ENCODE peak calls at places on chromosomes 12 and 14, in nine cellular contexts. P is tibial nerve, D is A549, A is lower leg skin, N is body of pancreas, K is NB4, O is IMR-90, R is GM12878, T is upper lobe of left lung. G is an unnamed sample.

GRCh38 chr14:59570122-59570521 is 6.5 kb downstream of the CCDC175 start:
- DNase-seq in P (no peak), D (no peak), A (no peak), N (no peak), K (peak; percentile 33), O (no peak), R (no peak), T (no peak), G (no peak)

GRCh38 chr12:113276946-113277500 is 55.8 kb downstream of the TPCN1 start:
- DNase-seq in P (no peak), D (no peak), A (no peak), N (no peak), K (no peak), O (no peak), R (no peak), T (no peak), G (no peak)

GRCh38 chr12:27818421-27818918 is 38.4 kb upstream of the MANSC4 start:
- DNase-seq in P (no peak), D (no peak), A (no peak), N (peak; percentile 65), K (no peak), O (peak; percentile 36), R (no peak), T (no peak), G (no peak)

GRCh38 chr12:47686645-47687240 is 19.1 kb downstream of the RPAP3 start:
- DNase-seq in P (no peak), D (peak; percentile 53), A (no peak), N (no peak), K (peak; percentile 59), O (peak; percentile 67), R (no peak), T (no peak), G (peak; percentile 66)

GRCh38 chr14:53670701-53671100 is 285.9 kb downstream of the BMP4 start:
- DNase-seq in P (no peak), D (no peak), A (no peak), N (no peak), K (no peak), O (peak; percentile 89), R (no peak), T (no peak), G (no peak)

GRCh38 chr14:36647827-36648753 is 13.6 kb upstream of the PAX9 start:
- DNase-seq in P (no peak), D (peak; percentile 47), A (no peak), N (peak; percentile 45), K (no peak), O (peak; percentile 30), R (no peak), T (peak; percentile 83), G (peak; percentile 57)

GRCh38 chr12:89593873-89594272 is 68.0 kb upstream of the POC1B start:
- DNase-seq in P (no peak), D (no peak), A (no peak), N (no peak), K (no peak), O (no peak), R (no peak), T (no peak), G (peak; percentile 29)

GRCh38 chr12:29131539-29131938 is 17.5 kb upstream of the FAR2 start:
- DNase-seq in P (no peak), D (no peak), A (no peak), N (no peak), K (peak; percentile 55), O (peak; percentile 30), R (no peak), T (no peak), G (no peak)

GRCh38 chr12:401235-402126 is at the start of gene CCDC77:
- DNase-seq in P (peak; percentile 88), D (peak; percentile 78), A (peak; percentile 91), N (peak; percentile 92), K (peak; percentile 94), O (peak; percentile 88), R (peak; percentile 86), T (peak; percentile 93), G (no peak)
- TF ChIP-seq POLR2A in P (no peak), D (no peak), A (no peak), N (peak; percentile 37), K (peak; percentile 62), O (no peak), R (peak; percentile 67), T (no peak), G (peak; percentile 63)

GRCh38 chr12:3075315-3075714 is 1.9 kb upstream of the TSPAN9 start:
- DNase-seq in P (no peak), D (no peak), A (no peak), N (no peak), K (no peak), O (no peak), R (no peak), T (no peak), G (no peak)

GRCh38 chr12:3078086-3078820 is 1.1 kb downstream of the TSPAN9 start:
- DNase-seq in P (no peak), D (peak; percentile 38), A (no peak), N (no peak), K (no peak), O (no peak), R (no peak), T (no peak), G (no peak)

GRCh38 chr12:3077572-3078081 is 448 bp downstream of the TSPAN9 start:
- DNase-seq in P (no peak), D (no peak), A (no peak), N (peak; percentile 34), K (no peak), O (peak; percentile 45), R (no peak), T (no peak), G (no peak)

GRCh38 chr12:3073438-3074255 is 3.5 kb upstream of the TSPAN9 start:
- DNase-seq in P (peak; percentile 89), D (peak; percentile 92), A (peak; percentile 83), N (peak; percentile 86), K (peak; percentile 82), O (peak; percentile 92), R (peak; percentile 37), T (peak; percentile 91), G (peak; percentile 86)

DNA sequence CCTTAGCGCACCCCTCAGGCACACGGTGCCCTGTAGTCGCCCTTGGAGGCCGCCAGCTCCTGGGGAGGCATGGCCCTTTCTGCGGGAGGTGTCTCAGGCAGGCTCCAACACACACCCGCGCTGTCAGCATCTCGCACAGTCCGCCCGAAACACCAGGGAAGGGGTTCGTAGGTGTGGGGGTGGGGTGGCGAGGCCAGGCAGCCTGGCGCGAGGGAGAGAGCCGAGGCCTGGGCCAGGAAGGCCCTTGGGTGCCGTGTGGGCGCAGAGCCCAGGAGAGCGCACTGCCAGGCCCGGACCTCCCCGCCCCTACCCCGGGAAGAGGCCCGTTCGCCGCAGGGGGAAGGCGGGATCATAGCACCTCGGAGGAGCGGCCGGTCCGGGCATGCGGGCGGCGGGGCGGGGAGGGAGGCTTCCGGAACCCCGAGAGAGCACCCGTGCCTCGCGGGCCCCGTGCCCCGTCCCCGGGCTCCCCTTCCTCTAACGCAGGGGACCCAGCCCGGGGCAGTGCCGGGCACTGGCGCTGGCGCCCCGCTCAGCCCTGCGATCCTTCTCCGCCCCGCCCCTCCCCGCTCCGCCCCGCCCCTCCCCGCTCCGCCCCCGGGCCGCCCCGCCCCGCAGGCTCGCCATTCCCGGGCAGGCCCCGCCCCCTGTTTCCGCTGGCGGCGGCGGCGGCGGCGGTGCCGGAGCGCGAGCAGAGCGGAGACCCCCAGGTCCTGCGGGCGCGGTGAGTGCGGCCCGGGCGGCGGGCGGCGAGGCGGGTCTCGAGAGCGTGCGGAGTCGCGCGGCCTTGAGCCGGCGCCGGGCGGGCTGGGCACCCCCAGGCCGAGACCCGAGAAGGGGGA is at the start of gene TSPAN9:
- DNase-seq in P (peak; percentile 62), D (peak; percentile 83), A (peak; percentile 54), N (peak; percentile 90), K (peak; percentile 30), O (peak; percentile 48), R (no peak), T (peak; percentile 93), G (peak; percentile 79)
- TF ChIP-seq POLR2A in P (peak; percentile 30), D (peak; percentile 89), A (no peak), N (peak; percentile 75), K (no peak), O (peak; percentile 73), R (no peak), T (no peak), G (no peak)

DNA sequence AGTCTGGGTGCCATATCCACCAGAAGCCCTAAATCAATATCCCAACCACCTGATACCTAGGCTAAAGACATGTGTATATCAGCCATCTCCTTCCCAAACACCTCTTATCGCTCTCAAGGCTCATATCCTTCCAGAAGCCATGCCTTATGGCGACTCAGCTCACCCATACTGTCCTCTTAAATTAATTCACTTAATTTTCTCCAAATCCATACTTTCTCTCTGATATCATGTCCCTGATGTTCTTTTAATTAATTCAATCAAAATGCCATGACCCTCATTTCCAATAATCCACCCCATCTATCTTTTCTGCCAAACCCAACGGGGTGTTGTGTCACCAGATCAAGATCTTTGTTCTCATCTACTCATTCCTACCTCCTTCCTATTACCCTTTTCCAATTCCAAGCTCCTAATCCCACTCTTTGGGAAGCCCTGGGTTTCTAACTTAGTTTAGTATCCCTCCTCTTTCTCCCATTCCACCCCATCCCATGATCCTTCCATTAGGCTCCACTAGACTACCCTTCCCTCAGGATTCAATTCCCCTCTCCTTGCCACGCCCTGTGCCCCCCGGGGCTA is 723 bp downstream of the ATF7 start:
- DNase-seq in P (no peak), D (no peak), A (no peak), N (no peak), K (no peak), O (no peak), R (no peak), T (no peak), G (no peak)
- TF ChIP-seq POLR2A in P (no peak), D (no peak), A (no peak), N (no peak), K (no peak), O (no peak), R (no peak), T (no peak), G (no peak)

GRCh38 chr12:46368138-46368537 is 4.4 kb downstream of the SLC38A2 start:
- DNase-seq in P (no peak), D (no peak), A (no peak), N (no peak), K (no peak), O (no peak), R (no peak), T (no peak), G (no peak)

GRCh38 chr12:46369474-46370379 is 2.8 kb downstream of the SLC38A2 start:
- DNase-seq in P (no peak), D (no peak), A (no peak), N (no peak), K (no peak), O (no peak), R (no peak), T (no peak), G (no peak)

GRCh38 chr12:46368684-46369083 is 3.9 kb downstream of the SLC38A2 start:
- DNase-seq in P (no peak), D (no peak), A (no peak), N (no peak), K (no peak), O (no peak), R (no peak), T (no peak), G (no peak)

GRCh38 chr12:46370380-46370734 is 2.2 kb downstream of the SLC38A2 start:
- DNase-seq in P (no peak), D (no peak), A (no peak), N (no peak), K (no peak), O (no peak), R (no peak), T (no peak), G (no peak)

DNA sequence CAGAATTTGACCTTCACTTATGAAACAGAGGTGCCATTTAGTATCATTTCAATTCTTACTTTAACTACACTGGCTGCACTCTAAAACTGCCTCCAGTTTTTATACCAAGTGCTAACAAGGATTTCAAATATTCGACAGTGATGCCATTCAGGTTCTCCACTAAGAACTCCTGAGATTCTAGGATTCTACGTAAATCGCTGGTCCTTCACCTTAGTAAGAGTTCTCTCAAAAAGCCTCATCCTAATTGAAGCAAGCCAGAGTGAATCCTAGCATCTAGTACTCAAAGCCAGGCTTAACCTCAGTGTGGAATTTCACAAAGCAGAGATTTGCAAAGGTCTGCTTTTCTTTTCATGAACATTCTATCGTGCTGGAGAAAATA is 3.5 kb downstream of the SLC38A2 start:
- DNase-seq in P (no peak), D (no peak), A (no peak), N (no peak), K (no peak), O (no peak), R (no peak), T (no peak), G (no peak)
- TF ChIP-seq POLR2A in P (no peak), D (no peak), A (no peak), N (no peak), K (no peak), O (no peak), R (no peak), T (no peak), G (no peak)

G was measured in erythroblast.